ENCODE peak calls at places on chromosomes 2 and 18, in six cellular contexts. One of them, this sample, is unnamed.
A peak's percentile ranks its signal among the peaks of the same experiment; 100 is the strongest.

GRCh38 chr2:12717988-12718661 is 1.4 kb downstream of the TRIB2 start:
- DNase-seq in AG04449: no peak
- DNase-seq in HT1080: peak; percentile 29
- DNase-seq in naive thymus-derived CD4-positive, alpha-beta T cell: peak; percentile 19
- DNase-seq in kidney tubule cell: peak; percentile 26
- DNase-seq in amniotic epithelial cell: no peak
- DNase-seq in this sample: no peak

GRCh38 chr2:240192661-240193060 is 52.2 kb upstream of the OTOS start:
- DNase-seq in AG04449: no peak
- DNase-seq in HT1080: no peak
- DNase-seq in naive thymus-derived CD4-positive, alpha-beta T cell: no peak
- DNase-seq in kidney tubule cell: no peak
- DNase-seq in amniotic epithelial cell: no peak
- DNase-seq in this sample: no peak

GRCh38 chr2:208306291-208306690 is 40.2 kb downstream of the PIKFYVE start:
- DNase-seq in AG04449: peak; percentile 3
- DNase-seq in HT1080: no peak
- DNase-seq in naive thymus-derived CD4-positive, alpha-beta T cell: no peak
- DNase-seq in kidney tubule cell: no peak
- DNase-seq in amniotic epithelial cell: peak; percentile 24
- DNase-seq in this sample: peak; percentile 23

GRCh38 chr2:64454316-64455030 is 511 bp downstream of the LGALSL start:
- DNase-seq in AG04449: no peak
- DNase-seq in HT1080: peak; percentile 13
- DNase-seq in naive thymus-derived CD4-positive, alpha-beta T cell: peak; percentile 36
- DNase-seq in kidney tubule cell: peak; percentile 70
- DNase-seq in amniotic epithelial cell: peak; percentile 37
- DNase-seq in this sample: no peak

GRCh38 chr18:2905802-2906521 is 59.2 kb downstream of the EMILIN2 start:
- DNase-seq in AG04449: no peak
- DNase-seq in HT1080: no peak
- DNase-seq in naive thymus-derived CD4-positive, alpha-beta T cell: no peak
- DNase-seq in kidney tubule cell: peak; percentile 36
- DNase-seq in amniotic epithelial cell: peak; percentile 57
- DNase-seq in this sample: no peak

GRCh38 chr2:168216351-168217005 is 30.9 kb downstream of the STK39 start:
- DNase-seq in AG04449: no peak
- DNase-seq in HT1080: peak; percentile 56
- DNase-seq in naive thymus-derived CD4-positive, alpha-beta T cell: no peak
- DNase-seq in kidney tubule cell: peak; percentile 22
- DNase-seq in amniotic epithelial cell: no peak
- DNase-seq in this sample: peak; percentile 26

GRCh38 chr2:44780406-44780805 is 161.1 kb upstream of the SIX3 start:
- DNase-seq in AG04449: no peak
- DNase-seq in HT1080: no peak
- DNase-seq in naive thymus-derived CD4-positive, alpha-beta T cell: no peak
- DNase-seq in kidney tubule cell: no peak
- DNase-seq in amniotic epithelial cell: no peak
- DNase-seq in this sample: no peak

GRCh38 chr2:10335046-10335840 is 32.5 kb downstream of the HPCAL1 start:
- DNase-seq in AG04449: no peak
- DNase-seq in HT1080: no peak
- DNase-seq in naive thymus-derived CD4-positive, alpha-beta T cell: no peak
- DNase-seq in kidney tubule cell: no peak
- DNase-seq in amniotic epithelial cell: no peak
- DNase-seq in this sample: no peak

GRCh38 chr18:20971886-20972267 is 139.7 kb downstream of the ROCK1 start:
- DNase-seq in AG04449: no peak
- DNase-seq in HT1080: peak; percentile 18
- DNase-seq in naive thymus-derived CD4-positive, alpha-beta T cell: no peak
- DNase-seq in kidney tubule cell: peak; percentile 19
- DNase-seq in amniotic epithelial cell: peak; percentile 33
- DNase-seq in this sample: no peak

GRCh38 chr2:122660786-122661634 is 905.6 kb downstream of the TSN start:
- DNase-seq in AG04449: no peak
- DNase-seq in HT1080: no peak
- DNase-seq in naive thymus-derived CD4-positive, alpha-beta T cell: no peak
- DNase-seq in kidney tubule cell: peak; percentile 13
- DNase-seq in amniotic epithelial cell: no peak
- DNase-seq in this sample: no peak

GRCh38 chr18:36546028-36546427 is 248.5 kb downstream of the FHOD3 start:
- DNase-seq in AG04449: no peak
- DNase-seq in HT1080: no peak
- DNase-seq in naive thymus-derived CD4-positive, alpha-beta T cell: no peak
- DNase-seq in kidney tubule cell: no peak
- DNase-seq in amniotic epithelial cell: no peak
- DNase-seq in this sample: no peak

GRCh38 chr2:25494626-25495025 is 152.9 kb upstream of the DNMT3A start:
- DNase-seq in AG04449: peak; percentile 57
- DNase-seq in HT1080: no peak
- DNase-seq in naive thymus-derived CD4-positive, alpha-beta T cell: no peak
- DNase-seq in kidney tubule cell: peak; percentile 30
- DNase-seq in amniotic epithelial cell: no peak
- DNase-seq in this sample: no peak

GRCh38 chr2:240746671-240747070 is 55.0 kb downstream of the AQP12A start:
- DNase-seq in AG04449: no peak
- DNase-seq in HT1080: no peak
- DNase-seq in naive thymus-derived CD4-positive, alpha-beta T cell: no peak
- DNase-seq in kidney tubule cell: no peak
- DNase-seq in amniotic epithelial cell: no peak
- DNase-seq in this sample: no peak

GRCh38 chr2:172972005-172972619 is 103.5 kb upstream of the MAP3K20 start:
- DNase-seq in AG04449: no peak
- DNase-seq in HT1080: peak; percentile 42
- DNase-seq in naive thymus-derived CD4-positive, alpha-beta T cell: no peak
- DNase-seq in kidney tubule cell: peak; percentile 39
- DNase-seq in amniotic epithelial cell: peak; percentile 37
- DNase-seq in this sample: no peak